ENCODE peak calls at places on chromosome 14, in five cellular contexts. One of them, this sample, is unnamed. For H3K4me1, the result is how much of the 10 kb centered on the place peaks cover.

GRCh38 chr14:73771848-73772705 is 57.9 kb upstream of the PNMA1 start:
- DNase-seq in HAP-1: no peak
- DNase-seq in IMR-90: peak
- DNase-seq in heart right ventricle: no peak
- DNase-seq in PC-9: no peak
- DNase-seq in this sample: peak

GRCh38 chr14:76500480-76500879 is 124.5 kb downstream of the ESRRB start:
- DNase-seq in PC-9: no peak
- DNase-seq in heart right ventricle: no peak
- DNase-seq in HAP-1: no peak
- DNase-seq in IMR-90: no peak
- DNase-seq in this sample: no peak

GRCh38 chr14:70648374-70648773 is 6.7 kb downstream of the TTC9 start:
- DNase-seq in PC-9: no peak
- DNase-seq in heart right ventricle: no peak
- DNase-seq in HAP-1: no peak
- DNase-seq in IMR-90: no peak
- DNase-seq in this sample: no peak

GRCh38 chr14:104856869-104857860 is 7.9 kb upstream of the CEP170B start:
- DNase-seq in PC-9: no peak
- DNase-seq in HAP-1: no peak
- DNase-seq in heart right ventricle: no peak
- DNase-seq in IMR-90: no peak
- DNase-seq in this sample: no peak

GRCh38 chr14:80629606-80630005 is 311.9 kb downstream of the CEP128 start:
- DNase-seq in HAP-1: no peak
- DNase-seq in IMR-90: peak
- DNase-seq in heart right ventricle: no peak
- DNase-seq in PC-9: no peak
- DNase-seq in this sample: peak

GRCh38 chr14:62957562-62957961 is 87.7 kb downstream of the KCNH5 start:
- DNase-seq in IMR-90: peak
- DNase-seq in heart right ventricle: no peak
- DNase-seq in HAP-1: no peak
- DNase-seq in PC-9: no peak
- DNase-seq in this sample: peak

GRCh38 chr14:47277703-47278102 is 397.7 kb downstream of the MDGA2 start:
- DNase-seq in IMR-90: no peak
- DNase-seq in heart right ventricle: no peak
- DNase-seq in HAP-1: no peak
- DNase-seq in PC-9: no peak
- DNase-seq in this sample: peak

GRCh38 chr14:63186453-63186852 is 17.8 kb upstream of the RHOJ start:
- DNase-seq in IMR-90: peak
- DNase-seq in PC-9: no peak
- DNase-seq in HAP-1: no peak
- DNase-seq in heart right ventricle: no peak
- DNase-seq in this sample: peak

GRCh38 chr14:26775765-26776577 is 178.1 kb upstream of the NOVA1 start:
- DNase-seq in PC-9: no peak
- DNase-seq in heart right ventricle: no peak
- DNase-seq in IMR-90: peak
- DNase-seq in HAP-1: no peak
- DNase-seq in this sample: peak

GRCh38 chr14:64816221-64816783 is 63.4 kb downstream of the SPTB start:
- DNase-seq in heart right ventricle: no peak
- DNase-seq in HAP-1: no peak
- DNase-seq in PC-9: peak
- DNase-seq in IMR-90: no peak
- DNase-seq in this sample: no peak

GRCh38 chr14:86217523-86217922 is 687.6 kb downstream of the FLRT2 start:
- DNase-seq in IMR-90: no peak
- DNase-seq in heart right ventricle: no peak
- DNase-seq in HAP-1: no peak
- DNase-seq in PC-9: no peak
- DNase-seq in this sample: no peak

GRCh38 chr14:91533623-91534022 is 23.5 kb upstream of the PPP4R3A start:
- DNase-seq in heart right ventricle: no peak
- DNase-seq in HAP-1: no peak
- DNase-seq in PC-9: no peak
- DNase-seq in IMR-90: no peak
- DNase-seq in this sample: no peak

GRCh38 chr14:103401223-103402214 is 16.3 kb downstream of the MARK3 start:
- DNase-seq in HAP-1: no peak
- DNase-seq in heart right ventricle: no peak
- DNase-seq in PC-9: no peak
- DNase-seq in IMR-90: peak
- DNase-seq in this sample: peak

GRCh38 chr14:92040431-92041040 is 677 bp upstream of the TRIP11 start:
- DNase-seq in PC-9: peak
- DNase-seq in heart right ventricle: no peak
- DNase-seq in HAP-1: peak
- DNase-seq in IMR-90: peak
- DNase-seq in this sample: peak

GRCh38 chr14:94827711-94828505 is 58.0 kb upstream of the GSC start:
- DNase-seq in PC-9: no peak
- DNase-seq in heart right ventricle: peak
- DNase-seq in IMR-90: no peak
- DNase-seq in HAP-1: no peak
- DNase-seq in this sample: no peak

GRCh38 chr14:74324945-74325361 is 22.2 kb upstream of the ABCD4 start:
- DNase-seq in IMR-90: peak
- DNase-seq in heart right ventricle: no peak
- DNase-seq in HAP-1: peak
- DNase-seq in PC-9: no peak
- DNase-seq in this sample: peak

GRCh38 chr14:61470261-61470953 is 149.0 kb downstream of the PRKCH start:
- DNase-seq in IMR-90: peak
- DNase-seq in HAP-1: peak
- DNase-seq in PC-9: peak
- DNase-seq in heart right ventricle: peak
- DNase-seq in this sample: peak

DNA sequence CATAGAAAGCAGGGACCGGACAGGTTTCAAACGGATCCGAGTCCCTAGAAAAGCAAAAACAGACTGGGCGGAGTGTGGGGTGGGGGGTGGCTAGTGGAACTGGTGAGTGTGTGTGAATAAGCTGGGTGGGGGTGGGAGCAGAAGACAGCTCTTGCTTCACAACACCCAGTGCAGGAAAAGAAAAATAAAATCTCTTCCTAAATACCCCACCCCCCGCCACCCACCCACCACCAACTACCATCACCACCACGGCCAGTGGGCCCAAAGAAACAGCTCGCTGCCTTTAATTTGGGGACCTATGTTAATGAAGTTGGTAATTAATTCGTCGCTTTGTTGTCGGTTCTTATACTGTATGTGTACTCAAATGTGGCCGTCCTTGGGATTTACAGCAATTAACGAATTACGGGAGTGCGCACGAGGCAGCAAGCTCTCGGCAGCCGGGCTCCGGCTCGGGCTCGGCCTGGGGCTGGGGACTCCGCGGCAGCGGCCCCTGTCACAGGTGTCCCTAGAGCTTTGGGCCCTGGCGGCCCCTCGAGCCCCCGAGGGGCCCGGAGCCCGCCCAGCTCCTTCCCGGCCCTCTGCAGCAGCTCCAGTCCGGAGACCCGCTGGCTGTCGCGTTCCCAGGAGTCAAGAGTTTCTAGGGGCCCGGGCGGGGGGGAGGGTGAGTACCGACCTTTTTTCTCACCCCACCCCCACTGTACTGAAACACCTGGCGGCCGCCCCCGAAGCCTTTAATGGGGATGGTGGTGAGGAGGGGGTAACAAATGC is 1.5 kb upstream of the OTX2 start:
- DNase-seq in HAP-1: peak
- DNase-seq in PC-9: no peak
- DNase-seq in IMR-90: no peak
- DNase-seq in heart right ventricle: no peak
- DNase-seq in this sample: no peak
- H3K4me1 ChIP-seq in HAP-1: under half
- H3K4me1 ChIP-seq in PC-9: under half
- H3K4me1 ChIP-seq in IMR-90: under half
- H3K4me1 ChIP-seq in heart right ventricle: under half
- H3K4me1 ChIP-seq in this sample: under half

GRCh38 chr14:68576031-68576430 is 216.8 kb downstream of the ZFP36L1 start:
- DNase-seq in heart right ventricle: no peak
- DNase-seq in PC-9: peak
- DNase-seq in HAP-1: no peak
- DNase-seq in IMR-90: no peak
- DNase-seq in this sample: no peak
- H3K4me1 ChIP-seq in heart right ventricle: under half
- H3K4me1 ChIP-seq in PC-9: half or more
- H3K4me1 ChIP-seq in HAP-1: under half
- H3K4me1 ChIP-seq in IMR-90: under half
- H3K4me1 ChIP-seq in this sample: under half

GRCh38 chr14:23302290-23303225 is at the start of gene PPP1R3E:
- DNase-seq in HAP-1: peak
- DNase-seq in IMR-90: peak
- DNase-seq in heart right ventricle: peak
- DNase-seq in PC-9: peak
- DNase-seq in this sample: no peak

GRCh38 chr14:23301288-23301968 is 1.2 kb downstream of the PPP1R3E start:
- DNase-seq in IMR-90: peak
- DNase-seq in heart right ventricle: peak
- DNase-seq in HAP-1: peak
- DNase-seq in PC-9: peak
- DNase-seq in this sample: peak

GRCh38 chr14:23299986-23300686 is 2.5 kb downstream of the PPP1R3E start:
- DNase-seq in IMR-90: no peak
- DNase-seq in heart right ventricle: no peak
- DNase-seq in PC-9: no peak
- DNase-seq in HAP-1: no peak
- DNase-seq in this sample: no peak

GRCh38 chr14:23300687-23301223 is 1.9 kb downstream of the PPP1R3E start:
- DNase-seq in heart right ventricle: peak
- DNase-seq in IMR-90: peak
- DNase-seq in HAP-1: peak
- DNase-seq in PC-9: no peak
- DNase-seq in this sample: no peak

GRCh38 chr14:23301969-23302289 is 730 bp downstream of the PPP1R3E start:
- DNase-seq in heart right ventricle: no peak
- DNase-seq in PC-9: no peak
- DNase-seq in IMR-90: no peak
- DNase-seq in HAP-1: no peak
- DNase-seq in this sample: no peak
- H3K4me1 ChIP-seq in heart right ventricle: under half
- H3K4me1 ChIP-seq in PC-9: under half
- H3K4me1 ChIP-seq in IMR-90: under half
- H3K4me1 ChIP-seq in HAP-1: under half
- H3K4me1 ChIP-seq in this sample: under half

GRCh38 chr14:68141531-68142088 is 322.0 kb downstream of the RAD51B start:
- DNase-seq in HAP-1: no peak
- DNase-seq in PC-9: peak
- DNase-seq in heart right ventricle: no peak
- DNase-seq in IMR-90: peak
- DNase-seq in this sample: peak
- H3K4me1 ChIP-seq in HAP-1: under half
- H3K4me1 ChIP-seq in PC-9: half or more
- H3K4me1 ChIP-seq in heart right ventricle: half or more
- H3K4me1 ChIP-seq in IMR-90: under half
- H3K4me1 ChIP-seq in this sample: half or more

GRCh38 chr14:99745307-99745951 is 47.8 kb upstream of the EML1 start:
- DNase-seq in heart right ventricle: no peak
- DNase-seq in HAP-1: no peak
- DNase-seq in IMR-90: peak
- DNase-seq in PC-9: no peak
- DNase-seq in this sample: peak
- H3K4me1 ChIP-seq in heart right ventricle: half or more
- H3K4me1 ChIP-seq in HAP-1: under half
- H3K4me1 ChIP-seq in IMR-90: under half
- H3K4me1 ChIP-seq in PC-9: under half
- H3K4me1 ChIP-seq in this sample: under half

GRCh38 chr14:100032749-100033148 is 32.5 kb upstream of the EVL start:
- DNase-seq in PC-9: no peak
- DNase-seq in heart right ventricle: no peak
- DNase-seq in HAP-1: no peak
- DNase-seq in IMR-90: no peak
- DNase-seq in this sample: no peak

GRCh38 chr14:100027771-100028490 is 37.3 kb upstream of the EVL start:
- DNase-seq in PC-9: no peak
- DNase-seq in HAP-1: no peak
- DNase-seq in IMR-90: peak
- DNase-seq in heart right ventricle: no peak
- DNase-seq in this sample: peak

GRCh38 chr14:100028990-100029677 is 36.1 kb upstream of the EVL start:
- DNase-seq in IMR-90: peak
- DNase-seq in heart right ventricle: no peak
- DNase-seq in PC-9: no peak
- DNase-seq in HAP-1: no peak
- DNase-seq in this sample: peak

GRCh38 chr14:100031506-100032281 is 33.5 kb upstream of the EVL start:
- DNase-seq in HAP-1: no peak
- DNase-seq in IMR-90: peak
- DNase-seq in PC-9: peak
- DNase-seq in heart right ventricle: no peak
- DNase-seq in this sample: peak

DNA sequence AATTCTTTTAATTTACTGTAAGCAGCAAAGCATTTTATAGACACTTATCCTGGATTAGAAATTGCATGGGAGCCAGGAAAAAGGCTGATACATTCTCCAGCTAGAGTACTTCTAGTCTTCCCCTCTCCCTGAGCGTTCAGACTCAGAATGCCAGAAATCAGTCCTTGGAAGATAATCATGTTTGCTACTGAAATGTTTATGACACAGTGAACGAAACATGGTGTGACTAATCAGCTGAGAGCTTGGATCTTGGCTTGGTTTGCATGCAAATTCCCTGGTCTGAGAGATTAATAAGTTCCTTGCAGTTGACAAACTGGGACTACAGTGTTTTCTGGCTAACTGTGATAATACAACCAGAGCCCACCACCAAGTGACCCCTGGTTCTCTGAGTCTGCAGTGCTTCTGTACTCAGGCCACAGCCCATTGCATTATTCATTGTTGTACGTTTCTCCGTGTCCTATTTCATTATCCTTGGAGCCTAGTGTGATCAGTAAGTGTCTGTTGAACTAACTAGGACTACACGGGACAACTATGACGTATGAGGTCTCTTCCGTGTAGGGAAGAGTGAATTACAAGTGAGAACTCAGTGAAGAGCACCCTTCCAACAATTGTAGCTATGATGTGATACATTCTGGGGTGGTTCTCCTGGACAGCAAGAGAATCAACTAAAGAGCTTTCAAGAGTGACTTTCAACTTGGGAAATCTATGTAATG is 34.6 kb upstream of the EVL start:
- DNase-seq in PC-9: no peak
- DNase-seq in HAP-1: no peak
- DNase-seq in IMR-90: peak
- DNase-seq in heart right ventricle: no peak
- DNase-seq in this sample: peak
- H3K4me1 ChIP-seq in PC-9: under half
- H3K4me1 ChIP-seq in HAP-1: under half
- H3K4me1 ChIP-seq in IMR-90: under half
- H3K4me1 ChIP-seq in heart right ventricle: under half
- H3K4me1 ChIP-seq in this sample: under half

GRCh38 chr14:89288114-89288513 is 128.9 kb downstream of the FOXN3 start:
- DNase-seq in IMR-90: no peak
- DNase-seq in HAP-1: no peak
- DNase-seq in PC-9: no peak
- DNase-seq in heart right ventricle: no peak
- DNase-seq in this sample: no peak
- H3K4me1 ChIP-seq in IMR-90: under half
- H3K4me1 ChIP-seq in HAP-1: under half
- H3K4me1 ChIP-seq in PC-9: under half
- H3K4me1 ChIP-seq in heart right ventricle: under half
- H3K4me1 ChIP-seq in this sample: under half